ENCODE peak calls at places on chromosomes 7 and 10, in eight cellular contexts. One of them, this sample, is unnamed.

GRCh38 chr10:88107698-88108097 is 244.3 kb downstream of the PTEN start:
- DNase-seq in stimulated activated CD4-positive, alpha-beta T cell treated with anti-CD3 and anti-CD28 coated beads, TNF-alpha, amount 100 ng/mL, for 4 hours: no peak
- DNase-seq in M059J: no peak
- DNase-seq in T-helper 17 cell: no peak
- DNase-seq in HEK293T: no peak
- DNase-seq in DMS 273 treated with DMSO at 0.1 percent for 48 hours: no peak
- DNase-seq in GM13976: no peak
- DNase-seq in HTR-8/SVneo: no peak
- DNase-seq in this sample: no peak

GRCh38 chr10:44385726-44386438 is 985 bp upstream of the CXCL12 start:
- DNase-seq in stimulated activated CD4-positive, alpha-beta T cell treated with anti-CD3 and anti-CD28 coated beads, TNF-alpha, amount 100 ng/mL, for 4 hours: no peak
- DNase-seq in M059J: no peak
- DNase-seq in T-helper 17 cell: no peak
- DNase-seq in HEK293T: no peak
- DNase-seq in DMS 273 treated with DMSO at 0.1 percent for 48 hours: no peak
- DNase-seq in GM13976: peak
- DNase-seq in HTR-8/SVneo: no peak
- DNase-seq in this sample: no peak

GRCh38 chr7:111561659-111561908 is 708 bp downstream of the IMMP2L start:
- DNase-seq in stimulated activated CD4-positive, alpha-beta T cell treated with anti-CD3 and anti-CD28 coated beads, TNF-alpha, amount 100 ng/mL, for 4 hours: peak
- DNase-seq in M059J: no peak
- DNase-seq in T-helper 17 cell: no peak
- DNase-seq in HEK293T: no peak
- DNase-seq in DMS 273 treated with DMSO at 0.1 percent for 48 hours: no peak
- DNase-seq in GM13976: no peak
- DNase-seq in HTR-8/SVneo: no peak
- DNase-seq in this sample: no peak

GRCh38 chr10:80075781-80076180 is 2.7 kb upstream of the TMEM254 start:
- DNase-seq in stimulated activated CD4-positive, alpha-beta T cell treated with anti-CD3 and anti-CD28 coated beads, TNF-alpha, amount 100 ng/mL, for 4 hours: no peak
- DNase-seq in M059J: peak
- DNase-seq in T-helper 17 cell: no peak
- DNase-seq in HEK293T: no peak
- DNase-seq in DMS 273 treated with DMSO at 0.1 percent for 48 hours: no peak
- DNase-seq in GM13976: no peak
- DNase-seq in HTR-8/SVneo: peak
- DNase-seq in this sample: peak

GRCh38 chr7:97307521-97308108 is 190.1 kb downstream of the SDHAF3 start:
- DNase-seq in stimulated activated CD4-positive, alpha-beta T cell treated with anti-CD3 and anti-CD28 coated beads, TNF-alpha, amount 100 ng/mL, for 4 hours: no peak
- DNase-seq in M059J: peak
- DNase-seq in T-helper 17 cell: no peak
- DNase-seq in HEK293T: no peak
- DNase-seq in DMS 273 treated with DMSO at 0.1 percent for 48 hours: no peak
- DNase-seq in GM13976: no peak
- DNase-seq in HTR-8/SVneo: no peak
- DNase-seq in this sample: peak

GRCh38 chr10:1706711-1707110 is 30.6 kb downstream of the ADARB2 start:
- DNase-seq in stimulated activated CD4-positive, alpha-beta T cell treated with anti-CD3 and anti-CD28 coated beads, TNF-alpha, amount 100 ng/mL, for 4 hours: no peak
- DNase-seq in M059J: no peak
- DNase-seq in T-helper 17 cell: no peak
- DNase-seq in HEK293T: no peak
- DNase-seq in DMS 273 treated with DMSO at 0.1 percent for 48 hours: no peak
- DNase-seq in GM13976: peak
- DNase-seq in HTR-8/SVneo: no peak
- DNase-seq in this sample: no peak

GRCh38 chr7:98795741-98796493 is 73.9 kb downstream of the TMEM130 start:
- DNase-seq in stimulated activated CD4-positive, alpha-beta T cell treated with anti-CD3 and anti-CD28 coated beads, TNF-alpha, amount 100 ng/mL, for 4 hours: no peak
- DNase-seq in M059J: peak
- DNase-seq in T-helper 17 cell: no peak
- DNase-seq in HEK293T: no peak
- DNase-seq in DMS 273 treated with DMSO at 0.1 percent for 48 hours: no peak
- DNase-seq in GM13976: peak
- DNase-seq in HTR-8/SVneo: no peak
- DNase-seq in this sample: peak

GRCh38 chr7:39695852-39696586 is 72.6 kb downstream of the RALA start:
- DNase-seq in stimulated activated CD4-positive, alpha-beta T cell treated with anti-CD3 and anti-CD28 coated beads, TNF-alpha, amount 100 ng/mL, for 4 hours: no peak
- DNase-seq in M059J: no peak
- DNase-seq in T-helper 17 cell: no peak
- DNase-seq in HEK293T: no peak
- DNase-seq in DMS 273 treated with DMSO at 0.1 percent for 48 hours: no peak
- DNase-seq in GM13976: no peak
- DNase-seq in HTR-8/SVneo: no peak
- DNase-seq in this sample: no peak

GRCh38 chr10:95356190-95356955 is 65.6 kb upstream of the PDLIM1 start:
- DNase-seq in stimulated activated CD4-positive, alpha-beta T cell treated with anti-CD3 and anti-CD28 coated beads, TNF-alpha, amount 100 ng/mL, for 4 hours: no peak
- DNase-seq in M059J: no peak
- DNase-seq in T-helper 17 cell: no peak
- DNase-seq in HEK293T: no peak
- DNase-seq in DMS 273 treated with DMSO at 0.1 percent for 48 hours: no peak
- DNase-seq in GM13976: no peak
- DNase-seq in HTR-8/SVneo: no peak
- DNase-seq in this sample: no peak

GRCh38 chr10:48652344-48652743 is 32.3 kb upstream of the WDFY4 start:
- DNase-seq in stimulated activated CD4-positive, alpha-beta T cell treated with anti-CD3 and anti-CD28 coated beads, TNF-alpha, amount 100 ng/mL, for 4 hours: no peak
- DNase-seq in M059J: no peak
- DNase-seq in T-helper 17 cell: no peak
- DNase-seq in HEK293T: no peak
- DNase-seq in DMS 273 treated with DMSO at 0.1 percent for 48 hours: no peak
- DNase-seq in GM13976: no peak
- DNase-seq in HTR-8/SVneo: no peak
- DNase-seq in this sample: no peak

GRCh38 chr7:75937958-75938786 is 23.2 kb downstream of the POR start:
- DNase-seq in stimulated activated CD4-positive, alpha-beta T cell treated with anti-CD3 and anti-CD28 coated beads, TNF-alpha, amount 100 ng/mL, for 4 hours: no peak
- DNase-seq in M059J: peak
- DNase-seq in T-helper 17 cell: no peak
- DNase-seq in HEK293T: no peak
- DNase-seq in DMS 273 treated with DMSO at 0.1 percent for 48 hours: no peak
- DNase-seq in GM13976: no peak
- DNase-seq in HTR-8/SVneo: no peak
- DNase-seq in this sample: peak

GRCh38 chr10:62062752-62063512 is 161.4 kb downstream of the ARID5B start:
- DNase-seq in stimulated activated CD4-positive, alpha-beta T cell treated with anti-CD3 and anti-CD28 coated beads, TNF-alpha, amount 100 ng/mL, for 4 hours: no peak
- DNase-seq in M059J: no peak
- DNase-seq in T-helper 17 cell: no peak
- DNase-seq in HEK293T: no peak
- DNase-seq in DMS 273 treated with DMSO at 0.1 percent for 48 hours: no peak
- DNase-seq in GM13976: no peak
- DNase-seq in HTR-8/SVneo: no peak
- DNase-seq in this sample: no peak

GRCh38 chr7:91533996-91534395 is 269.8 kb downstream of the FZD1 start:
- DNase-seq in stimulated activated CD4-positive, alpha-beta T cell treated with anti-CD3 and anti-CD28 coated beads, TNF-alpha, amount 100 ng/mL, for 4 hours: no peak
- DNase-seq in M059J: no peak
- DNase-seq in T-helper 17 cell: no peak
- DNase-seq in HEK293T: no peak
- DNase-seq in DMS 273 treated with DMSO at 0.1 percent for 48 hours: no peak
- DNase-seq in GM13976: no peak
- DNase-seq in HTR-8/SVneo: no peak
- DNase-seq in this sample: no peak

GRCh38 chr7:95686109-95686508 is 86.2 kb upstream of the DYNC1I1 start:
- DNase-seq in stimulated activated CD4-positive, alpha-beta T cell treated with anti-CD3 and anti-CD28 coated beads, TNF-alpha, amount 100 ng/mL, for 4 hours: no peak
- DNase-seq in M059J: peak
- DNase-seq in T-helper 17 cell: no peak
- DNase-seq in HEK293T: peak
- DNase-seq in DMS 273 treated with DMSO at 0.1 percent for 48 hours: peak
- DNase-seq in GM13976: no peak
- DNase-seq in HTR-8/SVneo: no peak
- DNase-seq in this sample: peak

GRCh38 chr7:135715673-135716072 is 12.3 kb downstream of the SLC13A4 start:
- DNase-seq in stimulated activated CD4-positive, alpha-beta T cell treated with anti-CD3 and anti-CD28 coated beads, TNF-alpha, amount 100 ng/mL, for 4 hours: no peak
- DNase-seq in M059J: peak
- DNase-seq in T-helper 17 cell: no peak
- DNase-seq in HEK293T: no peak
- DNase-seq in DMS 273 treated with DMSO at 0.1 percent for 48 hours: no peak
- DNase-seq in GM13976: no peak
- DNase-seq in HTR-8/SVneo: no peak
- DNase-seq in this sample: no peak

GRCh38 chr7:6271091-6271658 is 1.2 kb downstream of the CYTH3 start:
- DNase-seq in stimulated activated CD4-positive, alpha-beta T cell treated with anti-CD3 and anti-CD28 coated beads, TNF-alpha, amount 100 ng/mL, for 4 hours: no peak
- DNase-seq in M059J: peak
- DNase-seq in T-helper 17 cell: peak
- DNase-seq in HEK293T: peak
- DNase-seq in DMS 273 treated with DMSO at 0.1 percent for 48 hours: peak
- DNase-seq in GM13976: no peak
- DNase-seq in HTR-8/SVneo: no peak
- DNase-seq in this sample: peak

GRCh38 chr7:33831389-33832118 is 73.8 kb upstream of the BMPER start:
- DNase-seq in stimulated activated CD4-positive, alpha-beta T cell treated with anti-CD3 and anti-CD28 coated beads, TNF-alpha, amount 100 ng/mL, for 4 hours: no peak
- DNase-seq in M059J: no peak
- DNase-seq in T-helper 17 cell: no peak
- DNase-seq in HEK293T: no peak
- DNase-seq in DMS 273 treated with DMSO at 0.1 percent for 48 hours: no peak
- DNase-seq in GM13976: no peak
- DNase-seq in HTR-8/SVneo: no peak
- DNase-seq in this sample: peak

GRCh38 chr7:30143748-30144251 is 9.0 kb downstream of the MTURN start:
- DNase-seq in stimulated activated CD4-positive, alpha-beta T cell treated with anti-CD3 and anti-CD28 coated beads, TNF-alpha, amount 100 ng/mL, for 4 hours: no peak
- DNase-seq in M059J: peak
- DNase-seq in T-helper 17 cell: no peak
- DNase-seq in HEK293T: no peak
- DNase-seq in DMS 273 treated with DMSO at 0.1 percent for 48 hours: peak
- DNase-seq in GM13976: no peak
- DNase-seq in HTR-8/SVneo: no peak
- DNase-seq in this sample: peak

GRCh38 chr7:500521-501420 is 18.9 kb downstream of the PDGFA start:
- DNase-seq in stimulated activated CD4-positive, alpha-beta T cell treated with anti-CD3 and anti-CD28 coated beads, TNF-alpha, amount 100 ng/mL, for 4 hours: no peak
- DNase-seq in M059J: no peak
- DNase-seq in T-helper 17 cell: no peak
- DNase-seq in HEK293T: no peak
- DNase-seq in DMS 273 treated with DMSO at 0.1 percent for 48 hours: no peak
- DNase-seq in GM13976: no peak
- DNase-seq in HTR-8/SVneo: no peak
- DNase-seq in this sample: no peak

GRCh38 chr10:122013311-122013780 is 24.4 kb downstream of the TACC2 start:
- DNase-seq in stimulated activated CD4-positive, alpha-beta T cell treated with anti-CD3 and anti-CD28 coated beads, TNF-alpha, amount 100 ng/mL, for 4 hours: no peak
- DNase-seq in M059J: no peak
- DNase-seq in T-helper 17 cell: no peak
- DNase-seq in HEK293T: no peak
- DNase-seq in DMS 273 treated with DMSO at 0.1 percent for 48 hours: no peak
- DNase-seq in GM13976: no peak
- DNase-seq in HTR-8/SVneo: no peak
- DNase-seq in this sample: no peak

GRCh38 chr10:133456041-133456951 is 2.6 kb downstream of the SCART1 start:
- DNase-seq in stimulated activated CD4-positive, alpha-beta T cell treated with anti-CD3 and anti-CD28 coated beads, TNF-alpha, amount 100 ng/mL, for 4 hours: no peak
- DNase-seq in M059J: no peak
- DNase-seq in T-helper 17 cell: no peak
- DNase-seq in HEK293T: no peak
- DNase-seq in DMS 273 treated with DMSO at 0.1 percent for 48 hours: no peak
- DNase-seq in GM13976: no peak
- DNase-seq in HTR-8/SVneo: no peak
- DNase-seq in this sample: no peak

GRCh38 chr10:130924138-130924819 is 387.2 kb downstream of the TCERG1L start:
- DNase-seq in stimulated activated CD4-positive, alpha-beta T cell treated with anti-CD3 and anti-CD28 coated beads, TNF-alpha, amount 100 ng/mL, for 4 hours: no peak
- DNase-seq in M059J: no peak
- DNase-seq in T-helper 17 cell: no peak
- DNase-seq in HEK293T: peak
- DNase-seq in DMS 273 treated with DMSO at 0.1 percent for 48 hours: no peak
- DNase-seq in GM13976: no peak
- DNase-seq in HTR-8/SVneo: no peak
- DNase-seq in this sample: no peak